ENCODE peak calls at places on chromosome 2, in nine cellular contexts. One of them, this sample, is unnamed.

GRCh38 chr2:71129891-71130324 is at the start of gene MCEE:
- DNase-seq in HEK293T: peak; percentile 88
- DNase-seq in NCI-H1105: peak; percentile 78
- DNase-seq in stimulated activated CD4-positive, alpha-beta T cell treated with anti-CD3 and anti-CD28 coated beads, TNF-alpha, amount 100 ng/mL, for 4 hours: peak; percentile 80
- DNase-seq in GM20000: peak; percentile 85
- DNase-seq in mucosa of descending colon: peak; percentile 93
- DNase-seq in lower leg skin: peak; percentile 88
- DNase-seq in progenitor cell of endocrine pancreas: peak; percentile 81
- DNase-seq in GM23338: peak; percentile 96
- DNase-seq in this sample: peak; percentile 87

GRCh38 chr2:183037660-183038340 is 457 bp downstream of the NCKAP1 start:
- DNase-seq in stimulated activated CD4-positive, alpha-beta T cell treated with anti-CD3 and anti-CD28 coated beads, TNF-alpha, amount 100 ng/mL, for 4 hours: no peak
- DNase-seq in GM23338: peak; percentile 54
- DNase-seq in GM20000: peak; percentile 63
- DNase-seq in HEK293T: peak; percentile 39
- DNase-seq in lower leg skin: peak; percentile 27
- DNase-seq in NCI-H1105: no peak
- DNase-seq in progenitor cell of endocrine pancreas: peak; percentile 44
- DNase-seq in mucosa of descending colon: no peak
- DNase-seq in this sample: no peak

GRCh38 chr2:141329949-141330348 is 800.9 kb downstream of the LRP1B start:
- DNase-seq in NCI-H1105: no peak
- DNase-seq in HEK293T: no peak
- DNase-seq in progenitor cell of endocrine pancreas: no peak
- DNase-seq in lower leg skin: no peak
- DNase-seq in stimulated activated CD4-positive, alpha-beta T cell treated with anti-CD3 and anti-CD28 coated beads, TNF-alpha, amount 100 ng/mL, for 4 hours: no peak
- DNase-seq in GM20000: no peak
- DNase-seq in GM23338: no peak
- DNase-seq in mucosa of descending colon: no peak
- DNase-seq in this sample: no peak

GRCh38 chr2:23246992-23247683 is 137.8 kb upstream of the KLHL29 start:
- DNase-seq in GM20000: no peak
- DNase-seq in mucosa of descending colon: no peak
- DNase-seq in stimulated activated CD4-positive, alpha-beta T cell treated with anti-CD3 and anti-CD28 coated beads, TNF-alpha, amount 100 ng/mL, for 4 hours: no peak
- DNase-seq in lower leg skin: no peak
- DNase-seq in HEK293T: no peak
- DNase-seq in GM23338: no peak
- DNase-seq in NCI-H1105: no peak
- DNase-seq in progenitor cell of endocrine pancreas: no peak
- DNase-seq in this sample: no peak

GRCh38 chr2:64686283-64686956 is 32.7 kb upstream of the SERTAD2 start:
- DNase-seq in NCI-H1105: no peak
- DNase-seq in GM23338: peak; percentile 34
- DNase-seq in GM20000: no peak
- DNase-seq in mucosa of descending colon: no peak
- DNase-seq in lower leg skin: no peak
- DNase-seq in progenitor cell of endocrine pancreas: no peak
- DNase-seq in HEK293T: no peak
- DNase-seq in stimulated activated CD4-positive, alpha-beta T cell treated with anti-CD3 and anti-CD28 coated beads, TNF-alpha, amount 100 ng/mL, for 4 hours: no peak
- DNase-seq in this sample: no peak

GRCh38 chr2:20972792-20973565 is 70.9 kb downstream of the APOB start:
- DNase-seq in NCI-H1105: no peak
- DNase-seq in progenitor cell of endocrine pancreas: no peak
- DNase-seq in GM23338: no peak
- DNase-seq in mucosa of descending colon: no peak
- DNase-seq in GM20000: no peak
- DNase-seq in stimulated activated CD4-positive, alpha-beta T cell treated with anti-CD3 and anti-CD28 coated beads, TNF-alpha, amount 100 ng/mL, for 4 hours: no peak
- DNase-seq in HEK293T: no peak
- DNase-seq in lower leg skin: no peak
- DNase-seq in this sample: no peak

GRCh38 chr2:86022661-86023365 is 82.9 kb downstream of the POLR1A start:
- DNase-seq in stimulated activated CD4-positive, alpha-beta T cell treated with anti-CD3 and anti-CD28 coated beads, TNF-alpha, amount 100 ng/mL, for 4 hours: no peak
- DNase-seq in progenitor cell of endocrine pancreas: no peak
- DNase-seq in mucosa of descending colon: no peak
- DNase-seq in HEK293T: no peak
- DNase-seq in GM23338: no peak
- DNase-seq in NCI-H1105: no peak
- DNase-seq in lower leg skin: no peak
- DNase-seq in GM20000: no peak
- DNase-seq in this sample: no peak

GRCh38 chr2:61658841-61659780 is 121.0 kb upstream of the XPO1 start:
- DNase-seq in lower leg skin: no peak
- DNase-seq in GM20000: peak; percentile 58
- DNase-seq in GM23338: peak; percentile 91
- DNase-seq in HEK293T: peak; percentile 55
- DNase-seq in mucosa of descending colon: no peak
- DNase-seq in stimulated activated CD4-positive, alpha-beta T cell treated with anti-CD3 and anti-CD28 coated beads, TNF-alpha, amount 100 ng/mL, for 4 hours: no peak
- DNase-seq in progenitor cell of endocrine pancreas: no peak
- DNase-seq in NCI-H1105: peak; percentile 2
- DNase-seq in this sample: peak; percentile 63

GRCh38 chr2:118012778-118013177 is 1.1 kb downstream of the CCDC93 start:
- DNase-seq in lower leg skin: no peak
- DNase-seq in stimulated activated CD4-positive, alpha-beta T cell treated with anti-CD3 and anti-CD28 coated beads, TNF-alpha, amount 100 ng/mL, for 4 hours: no peak
- DNase-seq in mucosa of descending colon: no peak
- DNase-seq in GM20000: no peak
- DNase-seq in NCI-H1105: no peak
- DNase-seq in HEK293T: no peak
- DNase-seq in progenitor cell of endocrine pancreas: no peak
- DNase-seq in GM23338: no peak
- DNase-seq in this sample: peak; percentile 6

GRCh38 chr2:128217671-128218070 is 101.0 kb downstream of the HS6ST1 start:
- DNase-seq in mucosa of descending colon: no peak
- DNase-seq in lower leg skin: no peak
- DNase-seq in HEK293T: no peak
- DNase-seq in GM23338: no peak
- DNase-seq in stimulated activated CD4-positive, alpha-beta T cell treated with anti-CD3 and anti-CD28 coated beads, TNF-alpha, amount 100 ng/mL, for 4 hours: no peak
- DNase-seq in GM20000: no peak
- DNase-seq in progenitor cell of endocrine pancreas: no peak
- DNase-seq in NCI-H1105: no peak
- DNase-seq in this sample: no peak

This sample was measured in Caki2.